ENCODE peak calls at places on chromosomes 5 and 9, in ten cellular contexts. B is IMR-90, T is MCF 10A, I is brain microvascular endothelial cell, H is Peyer's patch, J is GM13976, U is endothelial cell, D is progenitor cell of endocrine pancreas, C is WTC11, X is ovary. W is an unnamed sample.

GRCh38 chr9:93188426-93189368 is 4.8 kb downstream of the WNK2 start:
- DNase-seq in B (no peak), I (no peak), X (no peak), T (no peak), H (no peak), D (no peak), C (no peak), J (peak; percentile 39), U (no peak), W (no peak)

GRCh38 chr5:138953370-138954256 is 78.5 kb upstream of the LRRTM2 start:
- DNase-seq in T (no peak), B (peak; percentile 54), J (peak; percentile 58), H (peak; percentile 40), X (peak; percentile 78), C (no peak), I (peak; percentile 52), D (no peak), U (no peak), W (peak; percentile 13)

GRCh38 chr5:168073991-168074800 is 217.2 kb upstream of the WWC1 start:
- DNase-seq in X (no peak), H (no peak), C (no peak), J (no peak), T (no peak), D (no peak), B (no peak), I (no peak), U (no peak), W (no peak)

GRCh38 chr9:109795613-109796012 is 15.6 kb downstream of the PALM2AKAP2 start:
- DNase-seq in D (no peak), U (no peak), H (no peak), X (no peak), J (no peak), C (no peak), T (no peak), I (no peak), B (no peak), W (no peak)

GRCh38 chr5:37716405-37716804 is 123.4 kb downstream of the GDNF start:
- DNase-seq in I (no peak), C (no peak), B (no peak), U (no peak), T (no peak), X (no peak), J (no peak), D (no peak), H (no peak), W (no peak)

GRCh38 chr9:76657265-76657664 is 107.0 kb upstream of the PCA3 start:
- DNase-seq in H (no peak), B (no peak), U (no peak), D (no peak), C (no peak), T (no peak), I (no peak), J (no peak), X (no peak), W (no peak)

GRCh38 chr9:98158071-98158791 is 34.2 kb downstream of the CORO2A start:
- DNase-seq in H (no peak), B (no peak), J (no peak), C (no peak), X (no peak), I (no peak), U (no peak), T (peak; percentile 16), D (no peak), W (no peak)

GRCh38 chr5:82255844-82256243 is 22.3 kb downstream of the RPS23 start:
- DNase-seq in D (no peak), C (no peak), B (no peak), I (no peak), X (no peak), U (no peak), H (no peak), T (no peak), J (no peak), W (no peak)

GRCh38 chr9:87479801-87480201 is 17.9 kb upstream of the DAPK1 start:
- DNase-seq in B (no peak), I (peak; percentile 73), J (peak; percentile 70), T (no peak), C (no peak), X (no peak), H (no peak), U (no peak), D (no peak), W (no peak)

GRCh38 chr5:60185230-60186104 is 291.9 kb upstream of the PDE4D start:
- DNase-seq in T (no peak), B (no peak), U (no peak), J (no peak), H (no peak), D (no peak), X (no peak), C (no peak), I (no peak), W (no peak)

GRCh38 chr5:136424835-136425694 is 59.7 kb upstream of the TRPC7 start:
- DNase-seq in U (peak; percentile 93), C (peak; percentile 95), T (peak; percentile 90), H (peak; percentile 22), B (peak; percentile 33), I (peak; percentile 21), X (peak; percentile 34), D (peak; percentile 81), J (peak; percentile 66), W (peak; percentile 20)

GRCh38 chr5:32583582-32584232 is 1.6 kb upstream of the SUB1 start:
- DNase-seq in T (no peak), B (no peak), I (no peak), J (peak; percentile 68), C (peak; percentile 17), D (no peak), U (no peak), X (no peak), H (peak; percentile 74), W (no peak)

GRCh38 chr5:166324372-166324771 is 1967.1 kb upstream of the WWC1 start:
- DNase-seq in U (no peak), D (no peak), I (no peak), C (no peak), J (no peak), B (no peak), H (no peak), X (no peak), T (no peak), W (no peak)

GRCh38 chr9:134413890-134414731 is 87.9 kb downstream of the RXRA start:
- DNase-seq in H (no peak), D (no peak), C (no peak), U (no peak), B (peak; percentile 89), X (no peak), J (no peak), T (peak; percentile 83), I (peak; percentile 87), W (no peak)

GRCh38 chr9:93009337-93010015 is 49.0 kb upstream of the SUSD3 start:
- DNase-seq in J (no peak), T (no peak), D (no peak), B (no peak), U (no peak), I (no peak), H (no peak), X (no peak), C (no peak), W (no peak)

GRCh38 chr5:122999947-123000563 is 36.5 kb downstream of the PPIC start:
- DNase-seq in J (peak; percentile 81), B (no peak), X (no peak), T (peak; percentile 75), D (no peak), H (peak; percentile 52), C (peak; percentile 79), U (peak; percentile 80), I (peak; percentile 16), W (peak; percentile 8)
- TF ChIP-seq CTCF in J (peak; percentile 63), B (peak; percentile 18), X (no peak), T (peak; percentile 74), D (peak; percentile 60), H (peak; percentile 19), C (peak; percentile 58), U (peak; percentile 70), I (peak; percentile 78), W (no peak)

DNA sequence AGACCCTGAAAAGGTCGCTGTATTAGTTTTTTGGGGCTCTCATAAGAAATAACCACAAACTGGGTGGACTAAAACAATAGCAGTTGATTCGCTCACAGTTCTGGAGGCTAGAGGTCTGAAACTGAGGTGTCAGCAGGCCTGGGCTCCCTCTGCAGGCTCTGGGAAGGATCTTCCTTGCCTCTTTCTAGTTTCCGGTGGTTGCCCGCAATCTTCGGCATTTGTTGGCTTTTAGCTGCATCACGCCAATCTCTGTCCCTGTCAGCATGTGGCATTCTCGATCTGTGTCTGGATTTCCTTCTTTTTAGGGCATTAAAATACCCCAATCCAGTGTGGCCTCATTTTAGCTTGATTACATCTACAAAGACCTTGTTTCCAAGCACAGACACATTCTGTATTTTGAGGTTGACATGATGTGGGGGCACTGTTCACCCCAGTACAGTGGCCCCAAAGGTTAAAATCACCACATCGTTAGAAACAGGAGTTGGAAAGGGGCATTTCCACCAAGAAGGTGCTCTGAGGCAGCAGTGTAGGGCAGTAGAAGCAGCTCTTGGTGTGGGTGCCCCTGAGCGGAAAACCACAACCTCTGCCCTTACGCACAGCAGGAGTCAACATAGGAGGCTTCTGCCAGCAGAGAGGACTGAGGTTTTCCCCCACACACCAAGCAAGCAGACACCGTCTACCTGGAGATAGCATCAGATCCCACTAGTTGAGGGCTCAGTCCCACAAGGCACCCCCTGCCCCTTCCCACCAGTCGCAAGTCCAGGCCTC is 13.5 kb downstream of the ZNF79 start:
- DNase-seq in C (no peak), H (no peak), D (no peak), T (no peak), U (no peak), B (no peak), J (no peak), X (no peak), I (no peak), W (no peak)
- TF ChIP-seq CTCF in C (no peak), H (peak; percentile 5), D (no peak), T (no peak), U (no peak), B (no peak), J (no peak), X (no peak), I (peak; percentile 37), W (no peak)

DNA sequence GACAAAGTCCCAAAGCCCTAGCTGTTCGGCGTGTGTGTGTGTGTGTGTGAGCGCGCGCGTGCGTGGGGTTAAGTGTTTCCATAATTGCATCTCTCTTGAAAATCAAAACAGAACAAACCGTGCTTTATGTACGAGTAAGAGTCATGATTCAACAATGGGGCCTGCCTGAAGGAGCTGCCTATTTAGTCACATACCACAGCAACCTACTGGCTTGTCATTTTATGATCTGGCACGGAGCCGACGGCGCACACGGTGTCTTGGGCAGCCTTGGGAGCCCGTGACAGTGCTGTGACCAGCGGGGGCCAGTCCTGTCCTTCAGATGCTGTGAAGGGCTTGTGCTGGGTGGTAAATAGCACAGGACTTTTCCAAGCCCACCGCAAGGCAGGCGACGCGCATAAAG is 270.4 kb upstream of the IRX1 start:
- DNase-seq in I (no peak), C (no peak), H (no peak), D (no peak), U (no peak), J (no peak), T (peak; percentile 26), B (no peak), X (no peak), W (no peak)
- TF ChIP-seq CTCF in I (no peak), C (no peak), H (no peak), D (no peak), U (no peak), J (no peak), T (no peak), B (no peak), X (no peak), W (no peak)

DNA sequence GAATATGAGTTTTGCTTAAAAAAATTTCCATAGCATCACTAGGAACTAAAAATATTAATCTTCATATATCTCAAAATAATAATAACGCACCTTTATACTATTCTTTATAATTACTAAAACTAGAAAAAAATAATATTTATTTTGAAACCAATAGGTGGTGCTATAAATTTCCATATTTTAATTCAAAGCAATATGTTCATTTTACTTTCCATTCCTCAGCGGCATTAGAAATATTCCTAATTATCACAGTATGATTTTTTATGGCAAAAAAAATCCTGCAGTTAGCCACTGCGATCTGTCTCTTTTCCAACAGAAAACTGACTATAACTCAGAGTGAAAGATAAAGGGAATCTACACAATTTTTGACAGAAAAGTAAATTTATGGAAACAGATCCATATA is 167.4 kb upstream of the MPDZ start:
- DNase-seq in B (no peak), I (no peak), U (no peak), H (no peak), D (no peak), J (no peak), X (no peak), T (no peak), C (no peak), W (no peak)
- TF ChIP-seq CTCF in B (peak; percentile 4), I (no peak), U (no peak), H (no peak), D (no peak), J (no peak), X (peak; percentile 36), T (peak; percentile 28), C (no peak), W (no peak)

W was measured in CD8-positive, alpha-beta T cell.